ENCODE peak calls at places on chromosomes 13 and 19, in nine cellular contexts. K is upper lobe of right lung, C is transverse colon, W is heart right ventricle, R is foreskin keratinocyte, L is breast epithelium, D is pancreas, H is H1, E is spleen. T is an unnamed sample.

GRCh38 chr19:55115446-55116065 is 1.9 kb downstream of the PPP1R12C start:
- DNase-seq in K (no peak), C (no peak), W (peak; percentile 53), R (no peak), L (no peak), D (no peak), H (no peak), E (no peak), T (no peak)

GRCh38 chr13:48199404-48199991 is 33.5 kb upstream of the ITM2B start:
- DNase-seq in K (no peak), C (no peak), W (no peak), R (no peak), L (no peak), D (no peak), H (no peak), E (no peak), T (no peak)

GRCh38 chr19:50500060-50500752 is 10.8 kb downstream of the JOSD2 start:
- DNase-seq in K (no peak), C (no peak), W (peak; percentile 81), R (no peak), L (no peak), D (no peak), H (no peak), E (peak; percentile 70), T (peak; percentile 94)

GRCh38 chr13:49098198-49098597 is 121.9 kb upstream of the MLNR start:
- DNase-seq in K (no peak), C (no peak), W (peak; percentile 40), R (peak; percentile 87), L (no peak), D (peak; percentile 23), H (no peak), E (no peak), T (no peak)

GRCh38 chr13:39876258-39876657 is 220.8 kb downstream of the COG6 start:
- DNase-seq in K (no peak), C (no peak), W (no peak), R (peak; percentile 89), L (no peak), D (no peak), H (no peak), E (no peak), T (no peak)

GRCh38 chr19:9178901-9179300 is at the start of gene OR7D2:
- DNase-seq in K (no peak), C (no peak), W (no peak), R (peak; percentile 37), L (no peak), D (no peak), H (no peak), E (no peak), T (no peak)

GRCh38 chr19:3682741-3683404 is 17.4 kb downstream of the PIP5K1C start:
- DNase-seq in K (no peak), C (no peak), W (no peak), R (no peak), L (no peak), D (no peak), H (no peak), E (no peak), T (no peak)

GRCh38 chr13:28475916-28476725 is 18.8 kb downstream of the FLT1 start:
- DNase-seq in K (no peak), C (no peak), W (no peak), R (peak; percentile 48), L (no peak), D (no peak), H (no peak), E (no peak), T (no peak)

GRCh38 chr19:34184880-34185491 is 12.7 kb downstream of the LSM14A start:
- DNase-seq in K (no peak), C (no peak), W (no peak), R (no peak), L (no peak), D (no peak), H (no peak), E (no peak), T (no peak)

DNA sequence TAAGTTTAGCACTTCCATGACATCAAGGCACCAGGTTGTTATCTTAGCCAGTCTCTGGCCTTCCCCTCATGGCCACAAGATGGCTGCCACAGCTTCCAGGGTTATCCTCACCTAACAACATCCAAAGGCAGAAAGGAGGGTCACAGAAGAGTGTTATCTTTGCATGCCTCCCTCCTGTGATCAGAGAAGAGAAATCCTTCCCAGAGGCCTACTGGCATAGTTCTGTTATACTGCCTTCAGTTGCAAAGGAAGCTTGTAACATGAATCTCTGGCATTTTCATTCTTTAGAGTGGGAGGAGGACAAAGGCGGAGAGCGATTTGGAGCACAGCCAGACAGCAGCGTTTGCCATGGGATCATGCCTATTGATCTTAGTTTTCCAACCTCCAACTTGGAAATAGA is 135.6 kb downstream of the DNAJC15 start:
- DNase-seq in K (no peak), C (no peak), W (no peak), R (peak; percentile 15), L (no peak), D (no peak), H (no peak), E (no peak), T (no peak)
- TF ChIP-seq CTCF in K (no peak), C (no peak), W (no peak), R (peak; percentile 45), L (no peak), D (no peak), H (peak; percentile 17), E (no peak), T (no peak)

GRCh38 chr13:99363949-99364348 is 56.8 kb upstream of the GPR183 start:
- DNase-seq in K (no peak), C (no peak), W (no peak), R (peak; percentile 7), L (no peak), D (no peak), H (no peak), E (no peak), T (no peak)

GRCh38 chr13:99366075-99366987 is 59.1 kb upstream of the GPR183 start:
- DNase-seq in K (no peak), C (no peak), W (no peak), R (no peak), L (no peak), D (no peak), H (no peak), E (no peak), T (no peak)

GRCh38 chr13:99367663-99368448 is 60.7 kb upstream of the GPR183 start:
- DNase-seq in K (no peak), C (no peak), W (no peak), R (no peak), L (no peak), D (no peak), H (no peak), E (no peak), T (no peak)

GRCh38 chr13:99370476-99371272 is 63.5 kb upstream of the GPR183 start:
- DNase-seq in K (no peak), C (no peak), W (no peak), R (no peak), L (no peak), D (no peak), H (no peak), E (no peak), T (no peak)

GRCh38 chr13:99367106-99367616 is 60.0 kb upstream of the GPR183 start:
- DNase-seq in K (no peak), C (no peak), W (peak; percentile 44), R (no peak), L (no peak), D (no peak), H (no peak), E (no peak), T (no peak)
- H3K4me1 ChIP-seq in K (no peaks in the 10 kb centered on the region), C (peaks cover 5% of the 10 kb centered on the region), W (no peaks in the 10 kb centered on the region), R (no peaks in the 10 kb centered on the region), L (no peaks in the 10 kb centered on the region), D (no peaks in the 10 kb centered on the region), H (no peaks in the 10 kb centered on the region), E (peaks cover 94% of the 10 kb centered on the region), T (peaks cover 9% of the 10 kb centered on the region)

GRCh38 chr13:61286148-61286745 is 129.4 kb downstream of the PCDH20 start:
- DNase-seq in K (no peak), C (no peak), W (no peak), R (peak; percentile 24), L (no peak), D (no peak), H (peak; percentile 9), E (no peak), T (no peak)
- TF ChIP-seq CTCF in K (peak; percentile 14), C (no peak), W (no peak), R (peak; percentile 41), L (no peak), D (no peak), H (peak; percentile 62), E (no peak), T (no peak)

GRCh38 chr19:38658462-38659306 is 11.2 kb downstream of the ACTN4 start:
- DNase-seq in K (no peak), C (peak; percentile 56), W (peak; percentile 74), R (peak; percentile 98), L (no peak), D (peak; percentile 81), H (no peak), E (no peak), T (peak; percentile 59)
- H3K4me1 ChIP-seq in K (peaks cover 100% of the 10 kb centered on the region), C (peaks cover 100% of the 10 kb centered on the region), W (peaks cover 97% of the 10 kb centered on the region), R (peaks cover 69% of the 10 kb centered on the region), L (peaks cover 61% of the 10 kb centered on the region), D (peaks cover 78% of the 10 kb centered on the region), H (peaks cover 37% of the 10 kb centered on the region), E (peaks cover 100% of the 10 kb centered on the region), T (peaks cover 97% of the 10 kb centered on the region)

GRCh38 chr19:11887247-11887617 is 350 bp upstream of the ZNF69 start:
- DNase-seq in K (no peak), C (no peak), W (no peak), R (no peak), L (no peak), D (no peak), H (no peak), E (no peak), T (no peak)

GRCh38 chr19:11890634-11891033 is 3.1 kb downstream of the ZNF69 start:
- DNase-seq in K (no peak), C (no peak), W (no peak), R (no peak), L (no peak), D (no peak), H (no peak), E (no peak), T (no peak)

DNA sequence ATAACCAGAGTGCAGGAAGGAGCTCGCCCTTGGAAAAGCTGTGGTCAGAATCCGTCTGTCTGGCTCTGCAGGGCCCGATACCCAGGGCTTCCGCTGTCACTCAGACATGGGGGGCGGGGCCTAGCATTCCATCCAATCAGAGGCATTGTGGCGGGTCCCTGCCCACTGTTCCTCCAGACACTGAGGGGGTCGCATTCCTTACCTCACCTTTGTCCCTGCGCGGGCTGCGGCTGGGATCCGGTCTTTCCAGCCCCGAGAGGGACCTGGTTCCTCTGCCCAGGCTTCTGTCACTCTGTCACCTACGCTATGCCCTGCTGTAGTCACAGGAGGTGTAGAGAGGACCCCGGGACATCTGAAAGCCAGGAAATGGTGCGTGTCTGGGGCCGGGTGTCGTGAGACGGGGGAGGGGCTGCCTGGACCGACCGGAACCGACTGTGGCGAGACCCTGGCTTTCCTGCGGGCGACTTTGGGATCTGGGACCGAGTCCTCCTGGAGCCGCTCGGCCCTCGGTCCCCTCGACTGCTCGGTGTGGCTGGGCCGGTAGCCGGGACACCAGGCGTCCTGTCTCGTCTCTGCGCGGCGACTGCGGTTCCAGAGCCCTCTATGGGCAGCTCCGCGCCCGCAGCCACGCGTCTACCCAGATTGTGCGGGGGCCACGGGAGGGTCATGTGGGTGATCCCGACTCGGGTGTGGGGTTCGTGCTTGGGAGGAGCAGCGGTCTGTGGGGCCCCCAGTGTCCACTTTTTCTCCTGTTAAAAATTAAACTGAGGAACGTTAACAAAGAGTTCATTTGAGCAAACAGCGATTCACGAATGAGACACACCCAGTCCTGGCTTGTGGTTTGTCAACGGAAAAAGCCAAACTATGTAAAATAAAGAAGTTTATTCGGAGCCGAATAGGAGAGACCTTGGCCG is at the start of gene ZNF69:
- DNase-seq in K (peak; percentile 93), C (peak; percentile 94), W (peak; percentile 91), R (peak; percentile 37), L (peak; percentile 78), D (peak; percentile 85), H (peak; percentile 75), E (peak; percentile 88), T (peak; percentile 67)
- TF ChIP-seq CTCF in K (peak; percentile 39), C (peak; percentile 14), W (peak; percentile 51), R (peak; percentile 22), L (no peak), D (no peak), H (peak; percentile 6), E (no peak), T (no peak)

T was measured in gastrocnemius medialis.